ENCODE peak calls at places on chromosomes 7 and 10, in five cellular contexts. P is heart right ventricle, R is uterus, E is upper lobe of right lung, U is esophagus squamous epithelium. A is an unnamed sample. For H3K4me1, the result is how much of the 10 kb centered on the place peaks cover.

GRCh38 chr10:5206799-5207198 is 10.2 kb downstream of the AKR1C4 start:
- DNase-seq in U (no peak), R (no peak), P (no peak), E (no peak), A (peak)

GRCh38 chr10:103812431-103812830 is 42.9 kb downstream of the SH3PXD2A start:
- DNase-seq in E (peak), R (no peak), P (no peak), U (no peak), A (no peak)

GRCh38 chr7:54542920-54543539 is 855 bp downstream of the VSTM2A start:
- DNase-seq in P (no peak), U (no peak), E (no peak), R (no peak), A (no peak)

GRCh38 chr7:74452748-74453320 is 872 bp upstream of the GTF2IRD1 start:
- DNase-seq in U (no peak), E (no peak), R (peak), P (no peak), A (no peak)

GRCh38 chr7:8638076-8638475 is 204.7 kb downstream of the NXPH1 start:
- DNase-seq in R (no peak), E (no peak), P (no peak), U (no peak), A (no peak)

GRCh38 chr7:27840314-27840713 is 100.4 kb downstream of the TAX1BP1 start:
- DNase-seq in P (no peak), E (no peak), U (no peak), R (no peak), A (no peak)

GRCh38 chr10:48456808-48457761 is 147.8 kb downstream of the ARHGAP22 start:
- DNase-seq in R (no peak), P (no peak), U (no peak), E (peak), A (no peak)

GRCh38 chr10:93357680-93358079 is 124.5 kb downstream of the MYOF start:
- DNase-seq in P (no peak), R (no peak), U (no peak), E (no peak), A (peak)

GRCh38 chr10:124596914-124597676 is 135.5 kb downstream of the LHPP start:
- DNase-seq in U (no peak), E (no peak), P (no peak), R (no peak), A (no peak)

GRCh38 chr7:26165950-26166680 is 14.1 kb downstream of the NFE2L3 start:
- DNase-seq in U (no peak), R (no peak), E (no peak), P (no peak), A (no peak)

GRCh38 chr10:47421057-47421952 is 37.2 kb upstream of the ZNF488 start:
- DNase-seq in E (no peak), U (no peak), P (no peak), R (no peak), A (no peak)

GRCh38 chr10:98446656-98447221 is at the start of gene HPS1:
- DNase-seq in U (no peak), P (peak), E (peak), R (peak), A (peak)

DNA sequence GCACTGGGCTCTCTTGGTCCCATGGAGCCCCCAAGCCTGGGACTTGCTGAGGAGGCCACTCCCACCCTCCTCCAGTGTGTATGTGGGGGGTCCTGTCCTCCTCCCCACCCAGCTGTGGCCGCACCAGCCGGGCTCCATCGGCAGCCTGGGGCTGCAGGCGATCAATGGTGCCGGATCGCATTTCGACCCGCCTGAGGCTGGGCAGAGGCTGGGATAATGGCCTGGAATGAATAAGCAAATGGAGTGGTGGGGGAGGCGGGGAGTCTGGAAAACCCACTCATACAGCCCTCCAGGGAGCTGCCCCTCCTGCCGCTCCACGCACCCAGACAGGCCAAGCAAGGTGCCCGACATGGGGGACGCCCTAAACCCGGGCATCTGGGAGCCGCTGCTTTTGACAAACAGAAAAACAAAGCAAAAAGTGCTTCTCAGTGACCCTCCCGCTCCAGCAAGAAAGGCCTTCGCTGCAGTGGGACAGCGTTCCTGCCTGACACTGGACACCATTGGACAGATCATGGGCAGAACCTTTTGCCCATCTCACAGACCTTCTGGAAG is 160.5 kb downstream of the NRF1 start:
- DNase-seq in R (no peak), E (no peak), U (no peak), P (no peak), A (no peak)
- H3K4me1 ChIP-seq in R (under half), E (under half), U (under half), P (under half), A (under half)

GRCh38 chr10:131402771-131403723 is 91.5 kb upstream of the TCERG1L start:
- DNase-seq in U (no peak), R (no peak), P (no peak), E (no peak), A (no peak)
- TF ChIP-seq CTCF in U (no peak), R (no peak), P (no peak), E (no peak), A (no peak)

GRCh38 chr7:132351858-132352539 is 224.3 kb downstream of the PLXNA4 start:
- DNase-seq in E (no peak), P (no peak), U (no peak), R (no peak), A (no peak)

GRCh38 chr7:132353902-132354301 is 222.4 kb downstream of the PLXNA4 start:
- DNase-seq in E (no peak), R (no peak), U (no peak), P (no peak), A (no peak)

GRCh38 chr7:132354527-132354926 is 221.7 kb downstream of the PLXNA4 start:
- DNase-seq in E (no peak), R (no peak), U (no peak), P (no peak), A (no peak)

GRCh38 chr7:132350741-132351140 is 225.5 kb downstream of the PLXNA4 start:
- DNase-seq in R (no peak), P (no peak), E (no peak), U (no peak), A (no peak)

GRCh38 chr7:132352774-132353173 is 223.5 kb downstream of the PLXNA4 start:
- DNase-seq in U (no peak), R (no peak), E (no peak), P (no peak), A (no peak)
- H3K4me3 ChIP-seq in U (no peak), R (no peak), E (no peak), P (no peak), A (no peak)

DNA sequence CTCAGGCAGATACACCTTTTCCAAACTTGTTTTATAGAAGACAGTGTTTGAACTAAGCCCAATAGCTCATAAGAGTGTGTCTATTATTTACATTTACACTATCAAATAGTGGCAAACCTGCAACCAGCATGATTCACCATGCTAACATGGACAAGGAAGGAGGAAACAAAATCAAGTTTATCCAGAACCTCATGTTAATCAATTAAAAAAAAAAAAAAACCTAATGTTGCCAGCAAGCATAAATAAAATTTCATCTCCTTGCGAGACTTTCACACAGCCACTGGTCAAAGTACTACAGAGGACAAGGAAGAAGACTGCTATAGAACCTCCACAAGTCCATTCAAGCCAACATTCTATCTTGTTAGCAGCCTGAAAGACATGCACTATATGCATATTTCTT is 9.8 kb downstream of the TM9SF3 start:
- DNase-seq in E (no peak), U (no peak), R (no peak), P (no peak), A (no peak)
- H3K4me1 ChIP-seq in E (under half), U (under half), R (under half), P (half or more), A (under half)

GRCh38 chr10:119896061-119896655 is 3.6 kb downstream of the SEC23IP start:
- DNase-seq in P (no peak), U (no peak), R (no peak), E (no peak), A (no peak)

GRCh38 chr10:119897366-119897765 is 4.8 kb downstream of the SEC23IP start:
- DNase-seq in P (no peak), R (no peak), U (no peak), E (no peak), A (no peak)

GRCh38 chr10:119893845-119894427 is 1.4 kb downstream of the SEC23IP start:
- DNase-seq in E (no peak), U (no peak), R (no peak), P (no peak), A (no peak)

GRCh38 chr10:119896937-119897336 is 4.4 kb downstream of the SEC23IP start:
- DNase-seq in U (no peak), E (peak), R (peak), P (peak), A (no peak)

GRCh38 chr10:119892188-119893065 is at the start of gene SEC23IP:
- DNase-seq in U (peak), R (peak), P (peak), E (peak), A (peak)
- TF ChIP-seq CTCF in U (no peak), R (no peak), P (peak), E (no peak), A (no peak)

GRCh38 chr10:18340496-18341051 is 200.3 kb downstream of the CACNB2 start:
- DNase-seq in R (no peak), E (no peak), P (peak), U (no peak), A (no peak)
- H3K4me3 ChIP-seq in R (peak), E (peak), P (peak), U (no peak), A (no peak)

GRCh38 chr7:68823996-68824780 is 774.1 kb upstream of the AUTS2 start:
- DNase-seq in P (no peak), E (no peak), R (no peak), U (no peak), A (no peak)

GRCh38 chr7:68821846-68822245 is 776.4 kb upstream of the AUTS2 start:
- DNase-seq in P (no peak), E (no peak), R (no peak), U (no peak), A (no peak)

GRCh38 chr7:68820321-68820720 is 778.0 kb upstream of the AUTS2 start:
- DNase-seq in P (no peak), E (no peak), R (no peak), U (no peak), A (no peak)
- H3K4me1 ChIP-seq in P (under half), E (under half), R (under half), U (under half), A (under half)

A was measured in DND-41.